ENCODE peak calls at places on chromosomes 5 and 9, in four cellular contexts. J is spleen, A is PC-9, W is psoas muscle. C is an unnamed sample. For H3K4me1, the result is how much of the 10 kb centered on the place peaks cover.

GRCh38 chr9:101026824-101027223 is 1.7 kb upstream of the PLPPR1 start:
- DNase-seq in W (no peak), A (no peak), J (no peak), C (peak)

GRCh38 chr5:8981016-8981415 is 564.9 kb downstream of the SEMA5A start:
- DNase-seq in A (peak), J (no peak), W (no peak), C (no peak)

GRCh38 chr9:21968331-21969010 is 25.7 kb downstream of the CDKN2A start:
- DNase-seq in A (no peak), W (peak), J (no peak), C (no peak)

GRCh38 chr9:13898957-13899356 is 415.0 kb downstream of the NFIB start:
- DNase-seq in J (no peak), A (no peak), W (no peak), C (no peak)

GRCh38 chr5:181160144-181160754 is 12.9 kb downstream of the OR2V2 start:
- DNase-seq in A (no peak), J (peak), W (peak), C (peak)

GRCh38 chr5:151257731-151258715 is 5.0 kb downstream of the GM2A start:
- DNase-seq in J (peak), A (peak), W (no peak), C (no peak)

GRCh38 chr5:123755587-123756324 is 243.8 kb downstream of the CSNK1G3 start:
- DNase-seq in W (no peak), A (no peak), J (no peak), C (no peak)

GRCh38 chr9:84139296-84140100 is 158.9 kb downstream of the RMI1 start:
- DNase-seq in A (no peak), W (no peak), J (no peak), C (no peak)

GRCh38 chr5:54803381-54804025 is 181.9 kb downstream of the ESM1 start:
- DNase-seq in A (no peak), J (no peak), W (no peak), C (no peak)

GRCh38 chr5:169336234-169336633 is 35.3 kb upstream of the SLIT3 start:
- DNase-seq in J (no peak), W (no peak), A (no peak), C (no peak)

GRCh38 chr5:68745459-68745858 is 348.4 kb upstream of the SLC30A5 start:
- DNase-seq in J (no peak), A (no peak), W (no peak), C (peak)

GRCh38 chr9:106622148-106622547 is 240.8 kb upstream of the ZNF462 start:
- DNase-seq in A (no peak), J (no peak), W (no peak), C (no peak)

GRCh38 chr5:72860499-72860898 is 44.0 kb downstream of the TNPO1 start:
- DNase-seq in J (no peak), W (peak), A (no peak), C (no peak)

GRCh38 chr9:136525207-136525606 is 20.6 kb downstream of the NOTCH1 start:
- DNase-seq in W (peak), J (no peak), A (no peak), C (peak)

GRCh38 chr5:12023614-12024241 is 119.5 kb upstream of the CTNND2 start:
- DNase-seq in W (no peak), J (no peak), A (no peak), C (no peak)

GRCh38 chr9:134671341-134672113 is 29.9 kb downstream of the COL5A1 start:
- DNase-seq in J (peak), W (no peak), A (no peak), C (no peak)

GRCh38 chr9:112299514-112299913 is 33.9 kb downstream of the PTBP3 start:
- DNase-seq in J (no peak), W (no peak), A (no peak), C (no peak)

GRCh38 chr9:88503845-88504764 is 30.9 kb upstream of the NXNL2 start:
- DNase-seq in A (no peak), J (peak), W (no peak), C (no peak)

GRCh38 chr5:113489299-113489698 is 1.0 kb upstream of the MCC start:
- DNase-seq in A (peak), J (no peak), W (peak), C (no peak)

GRCh38 chr5:10550222-10550995 is 13.5 kb upstream of the ANKRD33B start:
- DNase-seq in A (no peak), J (no peak), W (no peak), C (no peak)

GRCh38 chr5:96997265-96997859 is 61.5 kb downstream of the LNPEP start:
- DNase-seq in J (no peak), W (no peak), A (peak), C (no peak)

DNA sequence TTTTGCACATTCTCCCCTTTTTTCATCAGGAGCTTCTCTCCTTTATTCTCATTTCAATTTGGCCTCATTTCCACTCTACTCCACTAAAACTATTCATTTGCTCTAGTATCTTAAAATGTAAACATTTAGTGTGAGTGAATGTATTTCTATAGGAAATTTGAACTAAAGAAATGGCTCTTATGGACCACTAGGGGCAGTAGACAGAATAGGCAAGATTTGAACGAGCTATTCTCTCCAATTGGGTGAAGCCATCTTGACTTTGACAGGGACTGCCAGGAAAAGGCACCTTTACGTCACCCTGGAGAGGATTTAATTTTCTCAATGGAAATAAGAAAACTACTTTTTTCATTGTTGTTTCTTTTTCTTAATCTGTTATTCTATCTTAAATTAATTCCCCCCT is 666.3 kb downstream of the DNAH5 start:
- DNase-seq in A (no peak), J (no peak), W (no peak), C (no peak)
- TF ChIP-seq CTCF in A (peak), J (no peak), W (no peak), C (no peak)

DNA sequence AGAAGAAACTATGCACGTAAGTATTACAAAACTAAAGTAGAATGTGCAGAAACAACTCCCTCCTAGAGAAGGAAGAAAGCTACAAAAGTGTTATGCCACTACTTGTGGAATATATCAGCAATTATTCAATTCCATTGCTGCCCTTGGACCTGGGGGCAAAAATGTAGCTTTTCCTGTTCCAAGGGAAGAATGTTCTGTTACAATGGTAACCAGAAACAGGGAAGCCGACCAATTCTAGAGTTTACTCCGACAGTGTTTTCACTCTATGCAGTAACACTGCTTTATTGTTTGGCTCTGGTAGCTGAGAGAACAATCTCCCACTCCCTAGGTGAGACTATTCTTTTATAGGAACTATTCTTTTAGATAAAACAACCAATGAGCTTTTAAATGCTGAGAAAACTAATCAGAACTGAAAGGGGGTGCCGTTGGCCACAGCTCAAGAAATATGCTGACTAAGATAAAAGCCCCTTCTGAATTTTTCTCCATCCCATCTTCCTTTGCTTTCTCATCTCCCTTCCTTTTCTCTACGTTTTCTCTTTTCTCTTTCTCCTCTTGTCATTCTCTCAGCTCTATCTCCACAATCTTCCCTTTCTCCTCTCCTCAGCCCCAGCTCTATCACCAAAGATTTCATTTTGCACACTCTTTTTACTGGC is 54.1 kb downstream of the SLC1A3 start:
- DNase-seq in A (peak), W (no peak), J (no peak), C (no peak)
- H3K4me1 ChIP-seq in A (half or more), W (under half), J (under half), C (under half)

DNA sequence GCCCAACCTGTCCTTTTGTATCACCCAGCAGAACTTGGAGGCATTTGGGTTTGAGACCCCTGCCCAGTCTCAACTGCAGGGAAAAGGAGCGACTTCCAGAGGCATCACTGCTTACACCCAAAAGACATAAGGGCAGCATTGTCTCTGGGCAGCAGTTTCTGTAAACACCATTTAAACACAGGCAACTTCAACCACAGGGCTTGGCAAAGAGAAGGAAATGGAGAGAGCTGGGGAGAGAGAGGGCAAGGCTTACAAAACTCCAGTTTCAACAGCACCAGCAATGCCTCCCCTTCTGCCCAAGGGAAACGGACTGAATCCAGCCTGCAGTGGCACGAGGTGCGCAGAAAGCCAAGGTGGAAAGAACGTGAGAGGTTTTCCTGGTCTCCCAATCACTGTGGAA is 147.6 kb downstream of the ROR2 start:
- DNase-seq in A (no peak), W (peak), J (no peak), C (no peak)
- TF ChIP-seq CTCF in A (no peak), W (no peak), J (no peak), C (no peak)

GRCh38 chr9:130207241-130207992 is 35.2 kb downstream of the NCS1 start:
- DNase-seq in W (no peak), J (no peak), A (no peak), C (no peak)

GRCh38 chr9:130211548-130212226 is 39.5 kb downstream of the NCS1 start:
- DNase-seq in A (no peak), W (no peak), J (no peak), C (no peak)

GRCh38 chr9:130206579-130206978 is 34.4 kb downstream of the NCS1 start:
- DNase-seq in A (no peak), J (no peak), W (no peak), C (no peak)

GRCh38 chr9:130208600-130209347 is 36.6 kb downstream of the NCS1 start:
- DNase-seq in A (no peak), J (no peak), W (no peak), C (no peak)

DNA sequence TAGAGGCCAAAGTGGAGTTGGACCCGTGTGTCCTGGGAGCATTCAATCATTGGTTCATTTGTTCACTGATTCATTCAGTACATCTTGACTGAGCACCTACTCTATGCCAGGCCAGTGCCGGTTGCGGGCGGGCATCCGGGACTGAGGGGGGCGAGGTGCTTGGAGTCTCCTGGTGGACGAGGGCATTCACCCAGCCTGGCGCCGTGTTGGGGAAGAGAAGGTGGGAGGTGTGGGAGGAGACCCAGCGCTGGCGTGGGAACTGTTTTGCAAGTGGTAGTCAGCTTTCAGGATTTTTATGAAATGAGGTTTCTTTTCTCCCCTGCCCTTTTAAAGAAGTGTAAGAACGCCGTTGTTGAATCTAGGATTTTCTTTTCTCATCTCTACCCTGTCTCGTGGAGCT is 37.2 kb downstream of the NCS1 start:
- DNase-seq in A (no peak), W (no peak), J (no peak), C (no peak)
- H3K4me1 ChIP-seq in A (under half), W (under half), J (under half), C (under half)

DNA sequence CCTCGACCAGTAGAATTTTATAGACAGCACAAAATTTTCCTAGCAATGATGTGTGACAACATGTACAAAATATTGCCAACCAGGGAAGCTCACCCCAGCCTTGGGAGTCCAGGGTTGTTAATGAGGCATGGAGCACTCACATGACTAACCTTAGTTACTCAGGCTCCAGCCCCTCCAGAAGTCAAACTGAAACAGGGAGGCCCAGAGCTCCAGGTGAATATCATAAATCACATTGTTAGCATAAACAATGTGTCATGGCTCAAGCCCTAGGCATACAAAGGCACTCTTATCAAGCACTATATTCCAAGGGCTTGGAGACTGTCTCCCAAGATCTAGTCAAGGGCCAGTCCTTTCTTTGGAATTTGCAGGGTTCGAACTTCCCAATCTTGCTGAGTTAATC is 44.4 kb downstream of the TNFAIP8 start:
- DNase-seq in A (peak), W (no peak), J (no peak), C (no peak)
- TF ChIP-seq CTCF in A (no peak), W (no peak), J (no peak), C (no peak)

GRCh38 chr5:78597068-78597857 is 51.3 kb downstream of the LHFPL2 start:
- DNase-seq in A (no peak), W (no peak), J (no peak), C (no peak)
- H3K4me1 ChIP-seq in A (half or more), W (under half), J (under half), C (under half)

DNA sequence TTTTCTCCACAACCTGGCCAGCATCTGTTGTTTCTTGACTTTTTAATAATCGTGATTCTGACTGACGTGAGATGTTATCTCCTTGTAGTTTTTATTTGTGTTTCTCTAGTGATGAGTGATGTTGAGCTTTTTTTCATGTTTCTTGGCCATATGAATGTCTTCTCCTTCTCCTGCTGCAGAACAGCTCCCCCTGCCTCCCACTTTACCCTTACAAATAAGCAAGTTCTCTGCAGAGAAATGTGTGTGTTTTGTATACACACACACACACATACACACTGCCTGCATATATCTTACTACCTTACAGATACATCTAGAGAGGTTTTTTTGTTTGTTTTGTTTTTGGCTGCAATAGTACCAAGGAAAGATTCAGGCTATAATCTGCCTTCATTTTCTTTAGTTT is 88.7 kb upstream of the PHF24 start:
- DNase-seq in J (no peak), A (no peak), W (no peak), C (peak)
- TF ChIP-seq CTCF in J (no peak), A (peak), W (no peak), C (no peak)